ENCODE peak calls at places on chromosome 20, in nine cellular contexts. One of them, this sample, is unnamed.

GRCh38 chr20:36467076-36467999 is 74.0 kb upstream of the MYL9 start:
- DNase-seq in NCI-H748 treated with DMSO at 0.1 percent for 48 hours: peak
- DNase-seq in heart right ventricle: peak
- DNase-seq in AG08395: peak
- DNase-seq in T-helper 2 cell: peak
- DNase-seq in effector memory CD4-positive, alpha-beta T cell: peak
- DNase-seq in gastrocnemius medialis: no peak
- DNase-seq in activated CD4-positive, alpha-beta T cell treated with anti-CD3 and anti-CD28 coated beads, Interleukin-2, amount 50 U/mL, for 24 hours: no peak
- DNase-seq in Calu3: peak
- DNase-seq in this sample: peak

GRCh38 chr20:4260102-4260501 is 244.7 kb upstream of the RNF24 start:
- DNase-seq in NCI-H748 treated with DMSO at 0.1 percent for 48 hours: no peak
- DNase-seq in heart right ventricle: no peak
- DNase-seq in AG08395: no peak
- DNase-seq in T-helper 2 cell: no peak
- DNase-seq in effector memory CD4-positive, alpha-beta T cell: no peak
- DNase-seq in gastrocnemius medialis: no peak
- DNase-seq in activated CD4-positive, alpha-beta T cell treated with anti-CD3 and anti-CD28 coated beads, Interleukin-2, amount 50 U/mL, for 24 hours: no peak
- DNase-seq in Calu3: no peak
- DNase-seq in this sample: no peak

GRCh38 chr20:44701116-44701865 is 13.9 kb upstream of the CCN5 start:
- DNase-seq in NCI-H748 treated with DMSO at 0.1 percent for 48 hours: no peak
- DNase-seq in heart right ventricle: no peak
- DNase-seq in AG08395: no peak
- DNase-seq in T-helper 2 cell: no peak
- DNase-seq in effector memory CD4-positive, alpha-beta T cell: no peak
- DNase-seq in gastrocnemius medialis: no peak
- DNase-seq in activated CD4-positive, alpha-beta T cell treated with anti-CD3 and anti-CD28 coated beads, Interleukin-2, amount 50 U/mL, for 24 hours: no peak
- DNase-seq in Calu3: no peak
- DNase-seq in this sample: no peak

GRCh38 chr20:18647777-18648176 is 59.9 kb downstream of the DTD1 start:
- DNase-seq in NCI-H748 treated with DMSO at 0.1 percent for 48 hours: no peak
- DNase-seq in heart right ventricle: no peak
- DNase-seq in AG08395: no peak
- DNase-seq in T-helper 2 cell: no peak
- DNase-seq in effector memory CD4-positive, alpha-beta T cell: no peak
- DNase-seq in gastrocnemius medialis: no peak
- DNase-seq in activated CD4-positive, alpha-beta T cell treated with anti-CD3 and anti-CD28 coated beads, Interleukin-2, amount 50 U/mL, for 24 hours: no peak
- DNase-seq in Calu3: no peak
- DNase-seq in this sample: no peak

GRCh38 chr20:17902531-17903083 is 66.0 kb downstream of the SNX5 start:
- DNase-seq in NCI-H748 treated with DMSO at 0.1 percent for 48 hours: no peak
- DNase-seq in heart right ventricle: no peak
- DNase-seq in AG08395: no peak
- DNase-seq in T-helper 2 cell: no peak
- DNase-seq in effector memory CD4-positive, alpha-beta T cell: no peak
- DNase-seq in gastrocnemius medialis: no peak
- DNase-seq in activated CD4-positive, alpha-beta T cell treated with anti-CD3 and anti-CD28 coated beads, Interleukin-2, amount 50 U/mL, for 24 hours: no peak
- DNase-seq in Calu3: no peak
- DNase-seq in this sample: no peak

GRCh38 chr20:327946-328563 is 2.7 kb downstream of the SOX12 start:
- DNase-seq in NCI-H748 treated with DMSO at 0.1 percent for 48 hours: no peak
- DNase-seq in heart right ventricle: no peak
- DNase-seq in AG08395: no peak
- DNase-seq in T-helper 2 cell: no peak
- DNase-seq in effector memory CD4-positive, alpha-beta T cell: no peak
- DNase-seq in gastrocnemius medialis: no peak
- DNase-seq in activated CD4-positive, alpha-beta T cell treated with anti-CD3 and anti-CD28 coated beads, Interleukin-2, amount 50 U/mL, for 24 hours: no peak
- DNase-seq in Calu3: no peak
- DNase-seq in this sample: no peak

GRCh38 chr20:52859156-52859887 is 112.8 kb upstream of the TSHZ2 start:
- DNase-seq in NCI-H748 treated with DMSO at 0.1 percent for 48 hours: no peak
- DNase-seq in heart right ventricle: peak
- DNase-seq in AG08395: peak
- DNase-seq in T-helper 2 cell: no peak
- DNase-seq in effector memory CD4-positive, alpha-beta T cell: no peak
- DNase-seq in gastrocnemius medialis: no peak
- DNase-seq in activated CD4-positive, alpha-beta T cell treated with anti-CD3 and anti-CD28 coated beads, Interleukin-2, amount 50 U/mL, for 24 hours: no peak
- DNase-seq in Calu3: no peak
- DNase-seq in this sample: no peak

GRCh38 chr20:31570735-31571617 is 34.1 kb upstream of the ID1 start:
- DNase-seq in NCI-H748 treated with DMSO at 0.1 percent for 48 hours: no peak
- DNase-seq in heart right ventricle: no peak
- DNase-seq in AG08395: peak
- DNase-seq in T-helper 2 cell: no peak
- DNase-seq in effector memory CD4-positive, alpha-beta T cell: no peak
- DNase-seq in gastrocnemius medialis: no peak
- DNase-seq in activated CD4-positive, alpha-beta T cell treated with anti-CD3 and anti-CD28 coated beads, Interleukin-2, amount 50 U/mL, for 24 hours: no peak
- DNase-seq in Calu3: peak
- DNase-seq in this sample: no peak

GRCh38 chr20:41072099-41072798 is 43.6 kb downstream of the TOP1 start:
- DNase-seq in NCI-H748 treated with DMSO at 0.1 percent for 48 hours: no peak
- DNase-seq in heart right ventricle: peak
- DNase-seq in AG08395: peak
- DNase-seq in T-helper 2 cell: no peak
- DNase-seq in effector memory CD4-positive, alpha-beta T cell: no peak
- DNase-seq in gastrocnemius medialis: no peak
- DNase-seq in activated CD4-positive, alpha-beta T cell treated with anti-CD3 and anti-CD28 coated beads, Interleukin-2, amount 50 U/mL, for 24 hours: no peak
- DNase-seq in Calu3: peak
- DNase-seq in this sample: no peak

GRCh38 chr20:6942266-6942665 is 174.8 kb downstream of the BMP2 start:
- DNase-seq in NCI-H748 treated with DMSO at 0.1 percent for 48 hours: no peak
- DNase-seq in heart right ventricle: no peak
- DNase-seq in AG08395: no peak
- DNase-seq in T-helper 2 cell: no peak
- DNase-seq in effector memory CD4-positive, alpha-beta T cell: no peak
- DNase-seq in gastrocnemius medialis: no peak
- DNase-seq in activated CD4-positive, alpha-beta T cell treated with anti-CD3 and anti-CD28 coated beads, Interleukin-2, amount 50 U/mL, for 24 hours: no peak
- DNase-seq in Calu3: no peak
- DNase-seq in this sample: no peak

GRCh38 chr20:44137210-44137781 is 49.7 kb downstream of the JPH2 start:
- DNase-seq in NCI-H748 treated with DMSO at 0.1 percent for 48 hours: no peak
- DNase-seq in heart right ventricle: peak
- DNase-seq in AG08395: peak
- DNase-seq in T-helper 2 cell: no peak
- DNase-seq in effector memory CD4-positive, alpha-beta T cell: no peak
- DNase-seq in gastrocnemius medialis: peak
- DNase-seq in activated CD4-positive, alpha-beta T cell treated with anti-CD3 and anti-CD28 coated beads, Interleukin-2, amount 50 U/mL, for 24 hours: no peak
- DNase-seq in Calu3: no peak
- DNase-seq in this sample: no peak

GRCh38 chr20:63071541-63072181 is 64.9 kb upstream of the BHLHE23 start:
- DNase-seq in NCI-H748 treated with DMSO at 0.1 percent for 48 hours: peak
- DNase-seq in heart right ventricle: no peak
- DNase-seq in AG08395: peak
- DNase-seq in T-helper 2 cell: no peak
- DNase-seq in effector memory CD4-positive, alpha-beta T cell: no peak
- DNase-seq in gastrocnemius medialis: no peak
- DNase-seq in activated CD4-positive, alpha-beta T cell treated with anti-CD3 and anti-CD28 coated beads, Interleukin-2, amount 50 U/mL, for 24 hours: no peak
- DNase-seq in Calu3: no peak
- DNase-seq in this sample: no peak

GRCh38 chr20:17644451-17644850 is 37.6 kb downstream of the RRBP1 start:
- DNase-seq in NCI-H748 treated with DMSO at 0.1 percent for 48 hours: no peak
- DNase-seq in heart right ventricle: no peak
- DNase-seq in AG08395: no peak
- DNase-seq in T-helper 2 cell: no peak
- DNase-seq in effector memory CD4-positive, alpha-beta T cell: no peak
- DNase-seq in gastrocnemius medialis: no peak
- DNase-seq in activated CD4-positive, alpha-beta T cell treated with anti-CD3 and anti-CD28 coated beads, Interleukin-2, amount 50 U/mL, for 24 hours: no peak
- DNase-seq in Calu3: no peak
- DNase-seq in this sample: no peak

GRCh38 chr20:46025376-46025783 is 3.6 kb upstream of the SLC12A5 start:
- DNase-seq in NCI-H748 treated with DMSO at 0.1 percent for 48 hours: no peak
- DNase-seq in heart right ventricle: no peak
- DNase-seq in AG08395: no peak
- DNase-seq in T-helper 2 cell: no peak
- DNase-seq in effector memory CD4-positive, alpha-beta T cell: no peak
- DNase-seq in gastrocnemius medialis: no peak
- DNase-seq in activated CD4-positive, alpha-beta T cell treated with anti-CD3 and anti-CD28 coated beads, Interleukin-2, amount 50 U/mL, for 24 hours: no peak
- DNase-seq in Calu3: no peak
- DNase-seq in this sample: no peak

GRCh38 chr20:3970016-3970415 is 45.3 kb downstream of the RNF24 start:
- DNase-seq in NCI-H748 treated with DMSO at 0.1 percent for 48 hours: no peak
- DNase-seq in heart right ventricle: no peak
- DNase-seq in AG08395: no peak
- DNase-seq in T-helper 2 cell: no peak
- DNase-seq in effector memory CD4-positive, alpha-beta T cell: no peak
- DNase-seq in gastrocnemius medialis: no peak
- DNase-seq in activated CD4-positive, alpha-beta T cell treated with anti-CD3 and anti-CD28 coated beads, Interleukin-2, amount 50 U/mL, for 24 hours: no peak
- DNase-seq in Calu3: no peak
- DNase-seq in this sample: no peak

GRCh38 chr20:1281279-1282057 is 15.4 kb downstream of the SNPH start:
- DNase-seq in NCI-H748 treated with DMSO at 0.1 percent for 48 hours: peak
- DNase-seq in heart right ventricle: no peak
- DNase-seq in AG08395: no peak
- DNase-seq in T-helper 2 cell: no peak
- DNase-seq in effector memory CD4-positive, alpha-beta T cell: no peak
- DNase-seq in gastrocnemius medialis: no peak
- DNase-seq in activated CD4-positive, alpha-beta T cell treated with anti-CD3 and anti-CD28 coated beads, Interleukin-2, amount 50 U/mL, for 24 hours: no peak
- DNase-seq in Calu3: no peak
- DNase-seq in this sample: no peak

GRCh38 chr20:42740191-42740870 is 449.4 kb downstream of the PTPRT start:
- DNase-seq in NCI-H748 treated with DMSO at 0.1 percent for 48 hours: no peak
- DNase-seq in heart right ventricle: peak
- DNase-seq in AG08395: no peak
- DNase-seq in T-helper 2 cell: no peak
- DNase-seq in effector memory CD4-positive, alpha-beta T cell: no peak
- DNase-seq in gastrocnemius medialis: no peak
- DNase-seq in activated CD4-positive, alpha-beta T cell treated with anti-CD3 and anti-CD28 coated beads, Interleukin-2, amount 50 U/mL, for 24 hours: no peak
- DNase-seq in Calu3: no peak
- DNase-seq in this sample: no peak

GRCh38 chr20:32031007-32031958 is 20.8 kb upstream of the HCK start:
- DNase-seq in NCI-H748 treated with DMSO at 0.1 percent for 48 hours: peak
- DNase-seq in heart right ventricle: peak
- DNase-seq in AG08395: peak
- DNase-seq in T-helper 2 cell: peak
- DNase-seq in effector memory CD4-positive, alpha-beta T cell: peak
- DNase-seq in gastrocnemius medialis: peak
- DNase-seq in activated CD4-positive, alpha-beta T cell treated with anti-CD3 and anti-CD28 coated beads, Interleukin-2, amount 50 U/mL, for 24 hours: peak
- DNase-seq in Calu3: peak
- DNase-seq in this sample: peak

GRCh38 chr20:63735859-63736718 is at the start of gene LIME1:
- DNase-seq in NCI-H748 treated with DMSO at 0.1 percent for 48 hours: no peak
- DNase-seq in heart right ventricle: no peak
- DNase-seq in AG08395: no peak
- DNase-seq in T-helper 2 cell: peak
- DNase-seq in effector memory CD4-positive, alpha-beta T cell: peak
- DNase-seq in gastrocnemius medialis: no peak
- DNase-seq in activated CD4-positive, alpha-beta T cell treated with anti-CD3 and anti-CD28 coated beads, Interleukin-2, amount 50 U/mL, for 24 hours: no peak
- DNase-seq in Calu3: no peak
- DNase-seq in this sample: peak

GRCh38 chr20:59938696-59939051 is 1.4 kb downstream of the PPP1R3D start:
- DNase-seq in NCI-H748 treated with DMSO at 0.1 percent for 48 hours: no peak
- DNase-seq in heart right ventricle: peak
- DNase-seq in AG08395: no peak
- DNase-seq in T-helper 2 cell: no peak
- DNase-seq in effector memory CD4-positive, alpha-beta T cell: no peak
- DNase-seq in gastrocnemius medialis: peak
- DNase-seq in activated CD4-positive, alpha-beta T cell treated with anti-CD3 and anti-CD28 coated beads, Interleukin-2, amount 50 U/mL, for 24 hours: no peak
- DNase-seq in Calu3: no peak
- DNase-seq in this sample: no peak

GRCh38 chr20:50762045-50762422 is 30.7 kb downstream of the PARD6B start:
- DNase-seq in NCI-H748 treated with DMSO at 0.1 percent for 48 hours: no peak
- DNase-seq in heart right ventricle: no peak
- DNase-seq in AG08395: no peak
- DNase-seq in T-helper 2 cell: no peak
- DNase-seq in effector memory CD4-positive, alpha-beta T cell: no peak
- DNase-seq in gastrocnemius medialis: no peak
- DNase-seq in activated CD4-positive, alpha-beta T cell treated with anti-CD3 and anti-CD28 coated beads, Interleukin-2, amount 50 U/mL, for 24 hours: no peak
- DNase-seq in Calu3: peak
- DNase-seq in this sample: no peak

GRCh38 chr20:38272398-38272797 is 11.9 kb upstream of the KIAA1755 start:
- DNase-seq in NCI-H748 treated with DMSO at 0.1 percent for 48 hours: no peak
- DNase-seq in heart right ventricle: no peak
- DNase-seq in AG08395: no peak
- DNase-seq in T-helper 2 cell: no peak
- DNase-seq in effector memory CD4-positive, alpha-beta T cell: no peak
- DNase-seq in gastrocnemius medialis: no peak
- DNase-seq in activated CD4-positive, alpha-beta T cell treated with anti-CD3 and anti-CD28 coated beads, Interleukin-2, amount 50 U/mL, for 24 hours: no peak
- DNase-seq in Calu3: no peak
- DNase-seq in this sample: no peak

GRCh38 chr20:59006167-59006863 is 739 bp downstream of the CTSZ start:
- DNase-seq in NCI-H748 treated with DMSO at 0.1 percent for 48 hours: no peak
- DNase-seq in heart right ventricle: no peak
- DNase-seq in AG08395: peak
- DNase-seq in T-helper 2 cell: no peak
- DNase-seq in effector memory CD4-positive, alpha-beta T cell: no peak
- DNase-seq in gastrocnemius medialis: no peak
- DNase-seq in activated CD4-positive, alpha-beta T cell treated with anti-CD3 and anti-CD28 coated beads, Interleukin-2, amount 50 U/mL, for 24 hours: no peak
- DNase-seq in Calu3: peak
- DNase-seq in this sample: no peak

GRCh38 chr20:34017610-34018009 is 23.9 kb downstream of the RALY start:
- DNase-seq in NCI-H748 treated with DMSO at 0.1 percent for 48 hours: no peak
- DNase-seq in heart right ventricle: no peak
- DNase-seq in AG08395: peak
- DNase-seq in T-helper 2 cell: no peak
- DNase-seq in effector memory CD4-positive, alpha-beta T cell: no peak
- DNase-seq in gastrocnemius medialis: no peak
- DNase-seq in activated CD4-positive, alpha-beta T cell treated with anti-CD3 and anti-CD28 coated beads, Interleukin-2, amount 50 U/mL, for 24 hours: no peak
- DNase-seq in Calu3: no peak
- DNase-seq in this sample: no peak

GRCh38 chr20:40332167-40332566 is 356.9 kb downstream of the MAFB start:
- DNase-seq in NCI-H748 treated with DMSO at 0.1 percent for 48 hours: no peak
- DNase-seq in heart right ventricle: no peak
- DNase-seq in AG08395: no peak
- DNase-seq in T-helper 2 cell: no peak
- DNase-seq in effector memory CD4-positive, alpha-beta T cell: no peak
- DNase-seq in gastrocnemius medialis: no peak
- DNase-seq in activated CD4-positive, alpha-beta T cell treated with anti-CD3 and anti-CD28 coated beads, Interleukin-2, amount 50 U/mL, for 24 hours: no peak
- DNase-seq in Calu3: no peak
- DNase-seq in this sample: no peak

This sample was measured in T-helper 1 cell.